ENCODE peak calls at places on chromosome X, in five cellular contexts. A is SW480, Y is GM13976, W is HT1080, Q is adipocyte. X is an unnamed sample.

GRCh38 chrX:134545524-134545923 is 85.6 kb downstream of the HPRT1 start:
- DNase-seq in A (no peak), Y (no peak), W (no peak), Q (no peak), X (no peak)

GRCh38 chrX:21972721-21973120 is 32.2 kb downstream of the SMS start:
- DNase-seq in A (no peak), Y (no peak), W (peak), Q (no peak), X (peak)

GRCh38 chrX:133776072-133776471 is 209.3 kb downstream of the GPC3 start:
- DNase-seq in A (no peak), Y (peak), W (no peak), Q (peak), X (no peak)

GRCh38 chrX:274904-275475 is 6.2 kb upstream of the PLCXD1 start:
- DNase-seq in A (no peak), Y (no peak), W (no peak), Q (no peak), X (no peak)

GRCh38 chrX:87397103-87397886 is 120.3 kb upstream of the KLHL4 start:
- DNase-seq in A (no peak), Y (no peak), W (no peak), Q (no peak), X (no peak)

GRCh38 chrX:72713130-72713529 is 976 bp downstream of the PHKA1 start:
- DNase-seq in A (peak), Y (no peak), W (no peak), Q (peak), X (no peak)

GRCh38 chrX:106917830-106918500 is 2.2 kb upstream of the CLDN2 start:
- DNase-seq in A (peak), Y (no peak), W (peak), Q (no peak), X (peak)

GRCh38 chrX:111352424-111352823 is 59.6 kb downstream of the DCX start:
- DNase-seq in A (no peak), Y (no peak), W (peak), Q (no peak), X (peak)

GRCh38 chrX:45807572-45808425 is 607.1 kb upstream of the DIPK2B start:
- DNase-seq in A (no peak), Y (no peak), W (peak), Q (peak), X (peak)